ENCODE peak calls at places on chromosomes 11 and 22, in four cellular contexts. K is HepG2, E is K562, A is GM12878. H is an unnamed sample.

GRCh38 chr11:46489668-46490560 is 98.3 kb upstream of the CHRM4 start:
- DNase-seq in K (peak; percentile 59), E (peak; percentile 30), A (no peak), H (peak; percentile 85)

GRCh38 chr11:126034026-126034822 is 28.4 kb downstream of the CDON start:
- DNase-seq in K (no peak), E (no peak), A (no peak), H (no peak)

GRCh38 chr11:27462543-27462942 is 10.0 kb downstream of the LGR4 start:
- DNase-seq in K (no peak), E (no peak), A (no peak), H (no peak)

GRCh38 chr11:3208272-3208671 is 10.3 kb downstream of the MRGPRG start:
- DNase-seq in K (no peak), E (no peak), A (no peak), H (no peak)

GRCh38 chr11:22828373-22828772 is 1.2 kb downstream of the SVIP start:
- DNase-seq in K (no peak), E (peak; percentile 11), A (no peak), H (no peak)

GRCh38 chr11:111941963-111942362 is 4.8 kb downstream of the DIXDC1 start:
- DNase-seq in K (no peak), E (no peak), A (no peak), H (no peak)

GRCh38 chr22:30178180-30179126 is 68.1 kb downstream of the LIF start:
- DNase-seq in K (no peak), E (no peak), A (no peak), H (no peak)

GRCh38 chr22:22207845-22208564 is 36.6 kb upstream of the VPREB1 start:
- DNase-seq in K (peak; percentile 53), E (peak; percentile 96), A (peak; percentile 62), H (peak; percentile 87)

GRCh38 chr11:1825039-1825740 is 9.6 kb upstream of the SYT8 start:
- DNase-seq in K (peak; percentile 84), E (peak; percentile 93), A (no peak), H (peak; percentile 92)

GRCh38 chr22:33114570-33114969 is 56.4 kb upstream of the SYN3 start:
- DNase-seq in K (no peak), E (no peak), A (no peak), H (no peak)

GRCh38 chr11:114147389-114148382 is 88.2 kb downstream of the ZBTB16 start:
- DNase-seq in K (no peak), E (peak; percentile 33), A (no peak), H (no peak)

GRCh38 chr22:35930933-35931332 is 97.7 kb downstream of the RBFOX2 start:
- DNase-seq in K (peak; percentile 78), E (peak; percentile 19), A (peak; percentile 24), H (peak; percentile 56)

GRCh38 chr11:61870429-61871039 is 20.8 kb downstream of the FADS3 start:
- DNase-seq in K (no peak), E (no peak), A (no peak), H (no peak)

GRCh38 chr11:121071456-121072236 is 29.4 kb upstream of the TECTA start:
- DNase-seq in K (peak; percentile 70), E (no peak), A (no peak), H (peak; percentile 56)

GRCh38 chr22:29000225-29000556 is 61.4 kb downstream of the C22orf31 start:
- DNase-seq in K (no peak), E (no peak), A (no peak), H (peak; percentile 84)

GRCh38 chr22:41380993-41381328 is 781 bp upstream of the TEF start:
- DNase-seq in K (peak; percentile 83), E (no peak), A (no peak), H (no peak)

GRCh38 chr11:95984035-95984434 is 60.1 kb upstream of the MTMR2 start:
- DNase-seq in K (no peak), E (no peak), A (no peak), H (no peak)

GRCh38 chr22:44944891-44945600 is 64.8 kb downstream of the PHF21B start:
- DNase-seq in K (no peak), E (no peak), A (no peak), H (peak; percentile 34)

GRCh38 chr11:74154621-74155281 is 16.1 kb downstream of the C2CD3 start:
- DNase-seq in K (no peak), E (no peak), A (no peak), H (no peak)

GRCh38 chr11:6653656-6654055 is 2.0 kb downstream of the DCHS1 start:
- DNase-seq in K (no peak), E (no peak), A (no peak), H (no peak)

GRCh38 chr22:41905411-41906202 is 9.3 kb downstream of the SHISA8 start:
- DNase-seq in K (no peak), E (no peak), A (no peak), H (no peak)

GRCh38 chr11:88315015-88315414 is 22.5 kb downstream of the CTSC start:
- DNase-seq in K (no peak), E (no peak), A (no peak), H (no peak)

GRCh38 chr11:2269601-2270321 is 627 bp downstream of the ASCL2 start:
- DNase-seq in K (no peak), E (peak; percentile 57), A (no peak), H (peak; percentile 78)

GRCh38 chr11:72783144-72783910 is 10.5 kb downstream of the STARD10 start:
- DNase-seq in K (no peak), E (no peak), A (no peak), H (no peak)

GRCh38 chr11:125410091-125410490 is 86.0 kb downstream of the FEZ1 start:
- DNase-seq in K (no peak), E (no peak), A (no peak), H (peak; percentile 79)

GRCh38 chr22:36853407-36854099 is 7.3 kb upstream of the NCF4 start:
- DNase-seq in K (peak; percentile 25), E (peak; percentile 72), A (no peak), H (peak; percentile 93)

GRCh38 chr22:48572951-48573350 is 1254.7 kb downstream of the BRD1 start:
- DNase-seq in K (no peak), E (no peak), A (no peak), H (no peak)

GRCh38 chr11:110049501-110050200 is 43.5 kb upstream of the ZC3H12C start:
- DNase-seq in K (no peak), E (no peak), A (no peak), H (no peak)

GRCh38 chr11:35036642-35037041 is 102.3 kb upstream of the CD44 start:
- DNase-seq in K (no peak), E (no peak), A (no peak), H (no peak)

GRCh38 chr22:30261134-30261533 is 5.5 kb downstream of the OSM start:
- DNase-seq in K (peak; percentile 41), E (no peak), A (no peak), H (no peak)

GRCh38 chr22:26492220-26492619 is 8.5 kb downstream of the SRRD start:
- DNase-seq in K (no peak), E (no peak), A (no peak), H (no peak)

GRCh38 chr22:26485991-26486390 is 2.3 kb downstream of the SRRD start:
- DNase-seq in K (no peak), E (no peak), A (no peak), H (no peak)

GRCh38 chr22:26487996-26488395 is 4.3 kb downstream of the SRRD start:
- DNase-seq in K (no peak), E (no peak), A (no peak), H (no peak)

GRCh38 chr22:26486394-26486793 is 2.7 kb downstream of the SRRD start:
- DNase-seq in K (no peak), E (no peak), A (no peak), H (no peak)

DNA sequence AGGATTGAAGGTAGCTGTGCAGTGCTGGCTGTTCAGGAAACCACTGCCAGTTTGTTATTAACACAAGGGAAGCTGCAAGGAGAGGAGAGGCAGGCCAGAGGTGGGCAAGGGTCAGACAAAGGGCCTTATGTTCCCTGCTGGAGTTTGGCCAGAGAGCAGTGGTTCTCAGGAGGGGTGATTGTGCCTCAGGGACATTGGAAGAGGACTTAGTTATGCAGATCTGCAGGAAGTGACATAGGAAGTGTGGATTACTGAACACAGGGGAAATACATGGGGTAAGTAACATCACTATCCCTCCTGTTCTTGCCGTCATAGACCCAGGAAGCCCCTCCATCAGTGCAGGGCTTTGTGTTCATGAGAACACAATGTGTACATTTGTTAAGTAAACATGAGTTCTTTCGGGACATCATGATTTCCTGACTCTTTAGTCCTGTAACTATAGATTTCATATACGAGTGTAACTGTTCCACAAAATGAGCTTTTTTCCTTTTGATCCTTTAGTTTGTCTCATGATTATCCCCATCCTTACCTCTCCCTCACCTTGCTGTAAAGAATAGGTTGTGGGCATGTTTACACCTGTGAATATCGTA is 5.9 kb downstream of the SRRD start:
- DNase-seq in K (peak; percentile 71), E (no peak), A (no peak), H (no peak)
- TF ChIP-seq POLR2AphosphoS5 in K (peak; percentile 16), E (no peak), A (no peak), H (no peak)

GRCh38 chr11:76610871-76611475 is 59.6 kb downstream of the LRRC32 start:
- DNase-seq in K (no peak), E (no peak), A (no peak), H (no peak)
- TF ChIP-seq JUNB in K (no peak), E (no peak), A (no peak), H (no peak)

DNA sequence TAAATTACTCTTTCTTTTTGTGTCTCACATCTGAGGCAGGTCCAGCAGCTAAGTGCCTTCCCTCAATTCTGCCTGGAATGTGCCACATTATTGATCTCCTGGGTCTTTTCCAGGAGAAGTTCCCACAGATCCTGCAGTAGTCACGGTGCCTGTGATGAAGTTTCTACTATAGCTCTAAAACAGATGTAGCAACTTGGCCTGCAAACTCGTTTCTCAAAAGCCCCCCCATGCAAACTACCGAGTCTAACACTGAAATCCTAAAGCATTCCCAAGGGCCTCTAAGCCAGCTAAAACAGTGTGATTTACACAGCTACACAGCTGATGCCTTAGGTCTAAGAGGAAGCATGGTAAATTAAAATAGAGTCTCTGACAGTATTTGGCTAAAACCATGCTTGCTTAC is 54.3 kb downstream of the DDI1 start:
- DNase-seq in K (no peak), E (no peak), A (no peak), H (no peak)
- TF ChIP-seq POLR2AphosphoS5 in K (no peak), E (no peak), A (no peak), H (no peak)

DNA sequence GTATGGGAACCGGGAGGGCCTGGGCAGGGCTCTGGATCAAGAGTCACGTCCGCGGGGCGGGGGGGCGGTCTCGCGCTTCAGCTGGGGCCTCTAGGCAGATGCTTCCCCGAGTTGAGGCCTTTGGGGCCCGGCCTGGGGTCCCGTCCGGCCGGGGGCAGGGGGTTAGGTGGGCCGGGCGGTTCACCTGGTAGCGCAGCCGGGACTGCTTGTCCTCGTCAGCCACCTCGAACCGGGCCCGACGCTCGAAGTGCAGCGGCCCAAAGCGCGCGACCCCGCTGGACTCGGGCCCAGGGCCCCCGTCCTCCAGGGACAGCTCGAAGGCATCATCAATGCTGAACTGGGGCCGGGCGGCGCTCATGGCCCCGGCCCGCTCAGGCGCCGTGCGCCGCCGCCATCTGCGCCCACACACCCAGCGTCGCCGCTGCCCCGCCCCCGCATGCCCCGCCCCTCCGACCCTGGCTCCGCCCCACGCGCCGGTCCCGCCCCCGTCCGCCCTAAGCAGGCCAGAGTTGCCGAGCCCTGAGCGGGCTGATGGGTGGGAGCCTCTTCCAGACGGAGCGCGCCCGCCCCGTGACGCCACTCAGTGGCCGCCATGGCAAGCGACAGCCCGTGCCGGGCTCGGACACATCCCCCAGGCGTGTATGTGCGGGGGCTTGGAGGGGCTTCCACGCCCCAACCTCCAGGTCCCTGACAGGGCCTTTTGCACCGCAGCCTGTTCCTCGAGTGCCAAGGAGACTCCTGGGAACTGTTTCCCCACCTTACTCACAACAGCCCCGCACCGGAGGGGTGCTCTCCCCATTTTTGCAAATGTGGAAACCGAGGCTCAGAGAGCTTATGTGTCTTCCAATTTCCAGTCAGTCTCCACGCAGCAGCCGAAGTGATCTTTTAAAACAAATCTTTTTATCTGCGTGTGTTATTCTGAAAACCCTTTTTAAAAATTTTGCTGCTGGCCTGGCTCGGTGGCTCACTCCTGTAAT is at the start of gene TMEM134:
- DNase-seq in K (peak; percentile 81), E (peak; percentile 92), A (peak; percentile 57), H (peak; percentile 95)
- TF ChIP-seq JUNB in K (no peak), E (no peak), A (no peak), H (no peak)

H was measured in GM23338.